ENCODE peak calls at places on chromosome 17, in nine cellular contexts. One of them, this sample, is unnamed.

GRCh38 chr17:78484300-78485159 is 92.7 kb downstream of the DNAH17 start:
- DNase-seq in transverse colon: peak; percentile 51
- DNase-seq in Caco-2: no peak
- DNase-seq in H1: no peak
- DNase-seq in ovary: no peak
- DNase-seq in A673: peak; percentile 72
- DNase-seq in stomach: peak; percentile 31
- DNase-seq in left lung: peak; percentile 90
- DNase-seq in IMR-90: no peak
- DNase-seq in this sample: peak; percentile 22

GRCh38 chr17:47066095-47066494 is 87.0 kb upstream of the RPRML start:
- DNase-seq in transverse colon: no peak
- DNase-seq in Caco-2: no peak
- DNase-seq in H1: no peak
- DNase-seq in ovary: no peak
- DNase-seq in A673: no peak
- DNase-seq in stomach: no peak
- DNase-seq in left lung: no peak
- DNase-seq in IMR-90: no peak
- DNase-seq in this sample: no peak

GRCh38 chr17:77604301-77605031 is 354.0 kb upstream of the TNRC6C start:
- DNase-seq in transverse colon: no peak
- DNase-seq in Caco-2: no peak
- DNase-seq in H1: no peak
- DNase-seq in ovary: no peak
- DNase-seq in A673: no peak
- DNase-seq in stomach: no peak
- DNase-seq in left lung: no peak
- DNase-seq in IMR-90: no peak
- DNase-seq in this sample: no peak

GRCh38 chr17:29640413-29640812 is 17.7 kb upstream of the CORO6 start:
- DNase-seq in transverse colon: no peak
- DNase-seq in Caco-2: no peak
- DNase-seq in H1: no peak
- DNase-seq in ovary: no peak
- DNase-seq in A673: peak; percentile 82
- DNase-seq in stomach: no peak
- DNase-seq in left lung: no peak
- DNase-seq in IMR-90: peak; percentile 74
- DNase-seq in this sample: no peak

GRCh38 chr17:57459286-57459915 is 203.1 kb downstream of the MSI2 start:
- DNase-seq in transverse colon: no peak
- DNase-seq in Caco-2: no peak
- DNase-seq in H1: no peak
- DNase-seq in ovary: no peak
- DNase-seq in A673: no peak
- DNase-seq in stomach: no peak
- DNase-seq in left lung: no peak
- DNase-seq in IMR-90: peak; percentile 82
- DNase-seq in this sample: peak; percentile 78

GRCh38 chr17:4585203-4585939 is 1.0 kb downstream of the SMTNL2 start:
- DNase-seq in transverse colon: no peak
- DNase-seq in Caco-2: peak; percentile 59
- DNase-seq in H1: no peak
- DNase-seq in ovary: no peak
- DNase-seq in A673: no peak
- DNase-seq in stomach: no peak
- DNase-seq in left lung: peak; percentile 65
- DNase-seq in IMR-90: no peak
- DNase-seq in this sample: no peak

GRCh38 chr17:59899099-59899498 is 6.2 kb downstream of the RPS6KB1 start:
- DNase-seq in transverse colon: no peak
- DNase-seq in Caco-2: no peak
- DNase-seq in H1: no peak
- DNase-seq in ovary: no peak
- DNase-seq in A673: peak; percentile 14
- DNase-seq in stomach: no peak
- DNase-seq in left lung: no peak
- DNase-seq in IMR-90: no peak
- DNase-seq in this sample: no peak

GRCh38 chr17:288802-289356 is 63.7 kb downstream of the RPH3AL start:
- DNase-seq in transverse colon: no peak
- DNase-seq in Caco-2: peak; percentile 16
- DNase-seq in H1: no peak
- DNase-seq in ovary: peak; percentile 9
- DNase-seq in A673: no peak
- DNase-seq in stomach: no peak
- DNase-seq in left lung: peak; percentile 15
- DNase-seq in IMR-90: no peak
- DNase-seq in this sample: no peak

GRCh38 chr17:20213429-20213828 is 204.3 kb downstream of the SPECC1 start:
- DNase-seq in transverse colon: no peak
- DNase-seq in Caco-2: no peak
- DNase-seq in H1: no peak
- DNase-seq in ovary: no peak
- DNase-seq in A673: no peak
- DNase-seq in stomach: peak; percentile 40
- DNase-seq in left lung: no peak
- DNase-seq in IMR-90: no peak
- DNase-seq in this sample: no peak

GRCh38 chr17:77365584-77366186 is 224.9 kb downstream of the SEC14L1 start:
- DNase-seq in transverse colon: peak; percentile 69
- DNase-seq in Caco-2: no peak
- DNase-seq in H1: no peak
- DNase-seq in ovary: peak; percentile 59
- DNase-seq in A673: peak; percentile 88
- DNase-seq in stomach: peak; percentile 79
- DNase-seq in left lung: no peak
- DNase-seq in IMR-90: peak; percentile 93
- DNase-seq in this sample: peak; percentile 85

GRCh38 chr17:65576939-65577338 is 15.5 kb upstream of the AXIN2 start:
- DNase-seq in transverse colon: peak; percentile 83
- DNase-seq in Caco-2: peak; percentile 87
- DNase-seq in H1: no peak
- DNase-seq in ovary: no peak
- DNase-seq in A673: no peak
- DNase-seq in stomach: no peak
- DNase-seq in left lung: no peak
- DNase-seq in IMR-90: no peak
- DNase-seq in this sample: no peak

GRCh38 chr17:72119963-72120877 is 600 bp upstream of the SOX9 start:
- DNase-seq in transverse colon: peak; percentile 53
- DNase-seq in Caco-2: peak; percentile 46
- DNase-seq in H1: no peak
- DNase-seq in ovary: no peak
- DNase-seq in A673: peak; percentile 83
- DNase-seq in stomach: peak; percentile 52
- DNase-seq in left lung: peak; percentile 74
- DNase-seq in IMR-90: peak; percentile 91
- DNase-seq in this sample: peak; percentile 64

GRCh38 chr17:79017546-79017945 is 6.4 kb upstream of the C1QTNF1 start:
- DNase-seq in transverse colon: no peak
- DNase-seq in Caco-2: peak; percentile 84
- DNase-seq in H1: no peak
- DNase-seq in ovary: no peak
- DNase-seq in A673: no peak
- DNase-seq in stomach: no peak
- DNase-seq in left lung: no peak
- DNase-seq in IMR-90: no peak
- DNase-seq in this sample: no peak

GRCh38 chr17:56833023-56833811 is 503 bp downstream of the C17orf67 start:
- DNase-seq in transverse colon: peak; percentile 75
- DNase-seq in Caco-2: peak; percentile 65
- DNase-seq in H1: peak; percentile 31
- DNase-seq in ovary: peak; percentile 66
- DNase-seq in A673: peak; percentile 70
- DNase-seq in stomach: peak; percentile 63
- DNase-seq in left lung: peak; percentile 93
- DNase-seq in IMR-90: peak; percentile 58
- DNase-seq in this sample: peak; percentile 51

GRCh38 chr17:14389656-14390055 is 88.8 kb downstream of the HS3ST3B1 start:
- DNase-seq in transverse colon: no peak
- DNase-seq in Caco-2: no peak
- DNase-seq in H1: no peak
- DNase-seq in ovary: no peak
- DNase-seq in A673: no peak
- DNase-seq in stomach: no peak
- DNase-seq in left lung: no peak
- DNase-seq in IMR-90: no peak
- DNase-seq in this sample: no peak

GRCh38 chr17:57629470-57629869 is 115.6 kb downstream of the CCDC182 start:
- DNase-seq in transverse colon: peak; percentile 46
- DNase-seq in Caco-2: no peak
- DNase-seq in H1: no peak
- DNase-seq in ovary: no peak
- DNase-seq in A673: no peak
- DNase-seq in stomach: no peak
- DNase-seq in left lung: peak; percentile 41
- DNase-seq in IMR-90: no peak
- DNase-seq in this sample: no peak

GRCh38 chr17:68103148-68103547 is 67.6 kb downstream of the KPNA2 start:
- DNase-seq in transverse colon: no peak
- DNase-seq in Caco-2: no peak
- DNase-seq in H1: no peak
- DNase-seq in ovary: no peak
- DNase-seq in A673: no peak
- DNase-seq in stomach: no peak
- DNase-seq in left lung: no peak
- DNase-seq in IMR-90: no peak
- DNase-seq in this sample: no peak

GRCh38 chr17:74223901-74224300 is 10.5 kb downstream of the TTYH2 start:
- DNase-seq in transverse colon: no peak
- DNase-seq in Caco-2: no peak
- DNase-seq in H1: no peak
- DNase-seq in ovary: no peak
- DNase-seq in A673: no peak
- DNase-seq in stomach: no peak
- DNase-seq in left lung: no peak
- DNase-seq in IMR-90: no peak
- DNase-seq in this sample: no peak

GRCh38 chr17:74222399-74222798 is 9.0 kb downstream of the TTYH2 start:
- DNase-seq in transverse colon: no peak
- DNase-seq in Caco-2: no peak
- DNase-seq in H1: no peak
- DNase-seq in ovary: no peak
- DNase-seq in A673: no peak
- DNase-seq in stomach: no peak
- DNase-seq in left lung: no peak
- DNase-seq in IMR-90: no peak
- DNase-seq in this sample: no peak

GRCh38 chr17:74219576-74220133 is 6.3 kb downstream of the TTYH2 start:
- DNase-seq in transverse colon: no peak
- DNase-seq in Caco-2: no peak
- DNase-seq in H1: no peak
- DNase-seq in ovary: no peak
- DNase-seq in A673: no peak
- DNase-seq in stomach: no peak
- DNase-seq in left lung: no peak
- DNase-seq in IMR-90: no peak
- DNase-seq in this sample: no peak

GRCh38 chr17:74218436-74218835 is 5.1 kb downstream of the TTYH2 start:
- DNase-seq in transverse colon: no peak
- DNase-seq in Caco-2: no peak
- DNase-seq in H1: no peak
- DNase-seq in ovary: no peak
- DNase-seq in A673: no peak
- DNase-seq in stomach: no peak
- DNase-seq in left lung: peak; percentile 61
- DNase-seq in IMR-90: no peak
- DNase-seq in this sample: no peak

GRCh38 chr17:74220966-74221814 is 7.8 kb downstream of the TTYH2 start:
- DNase-seq in transverse colon: no peak
- DNase-seq in Caco-2: no peak
- DNase-seq in H1: no peak
- DNase-seq in ovary: no peak
- DNase-seq in A673: no peak
- DNase-seq in stomach: no peak
- DNase-seq in left lung: no peak
- DNase-seq in IMR-90: no peak
- DNase-seq in this sample: no peak
- H3K4me1 ChIP-seq in transverse colon: no peaks in the 10 kb centered on the region
- H3K4me1 ChIP-seq in Caco-2: no peaks in the 10 kb centered on the region
- H3K4me1 ChIP-seq in H1: no peaks in the 10 kb centered on the region
- H3K4me1 ChIP-seq in ovary: no peaks in the 10 kb centered on the region
- H3K4me1 ChIP-seq in A673: peaks cover 5% of the 10 kb centered on the region
- H3K4me1 ChIP-seq in stomach: no peaks in the 10 kb centered on the region
- H3K4me1 ChIP-seq in left lung: no peaks in the 10 kb centered on the region
- H3K4me1 ChIP-seq in IMR-90: no peaks in the 10 kb centered on the region
- H3K4me1 ChIP-seq in this sample: peaks cover 2% of the 10 kb centered on the region

GRCh38 chr17:43719578-43719977 is 39.0 kb downstream of the SOST start:
- DNase-seq in transverse colon: no peak
- DNase-seq in Caco-2: no peak
- DNase-seq in H1: no peak
- DNase-seq in ovary: no peak
- DNase-seq in A673: no peak
- DNase-seq in stomach: no peak
- DNase-seq in left lung: no peak
- DNase-seq in IMR-90: no peak
- DNase-seq in this sample: no peak
- H3K4me1 ChIP-seq in transverse colon: peaks cover 5% of the 10 kb centered on the region
- H3K4me1 ChIP-seq in Caco-2: peaks cover 4% of the 10 kb centered on the region
- H3K4me1 ChIP-seq in H1: peaks cover 3% of the 10 kb centered on the region
- H3K4me1 ChIP-seq in ovary: no peaks in the 10 kb centered on the region
- H3K4me1 ChIP-seq in A673: no peaks in the 10 kb centered on the region
- H3K4me1 ChIP-seq in stomach: no peaks in the 10 kb centered on the region
- H3K4me1 ChIP-seq in left lung: peaks cover 24% of the 10 kb centered on the region
- H3K4me1 ChIP-seq in IMR-90: peaks cover 9% of the 10 kb centered on the region
- H3K4me1 ChIP-seq in this sample: peaks cover 34% of the 10 kb centered on the region

GRCh38 chr17:36935681-36936454 is 1.4 kb upstream of the LHX1 start:
- DNase-seq in transverse colon: no peak
- DNase-seq in Caco-2: no peak
- DNase-seq in H1: no peak
- DNase-seq in ovary: no peak
- DNase-seq in A673: no peak
- DNase-seq in stomach: no peak
- DNase-seq in left lung: no peak
- DNase-seq in IMR-90: no peak
- DNase-seq in this sample: no peak
- H3K4me1 ChIP-seq in transverse colon: peaks cover 70% of the 10 kb centered on the region
- H3K4me1 ChIP-seq in Caco-2: peaks cover 23% of the 10 kb centered on the region
- H3K4me1 ChIP-seq in H1: peaks cover 2% of the 10 kb centered on the region
- H3K4me1 ChIP-seq in ovary: peaks cover 16% of the 10 kb centered on the region
- H3K4me1 ChIP-seq in A673: peaks cover 16% of the 10 kb centered on the region
- H3K4me1 ChIP-seq in stomach: peaks cover 74% of the 10 kb centered on the region
- H3K4me1 ChIP-seq in left lung: peaks cover 71% of the 10 kb centered on the region
- H3K4me1 ChIP-seq in IMR-90: peaks cover 6% of the 10 kb centered on the region
- H3K4me1 ChIP-seq in this sample: peaks cover 2% of the 10 kb centered on the region

GRCh38 chr17:81563861-81564586 is 11.9 kb upstream of the FAAP100 start:
- DNase-seq in transverse colon: no peak
- DNase-seq in Caco-2: no peak
- DNase-seq in H1: no peak
- DNase-seq in ovary: no peak
- DNase-seq in A673: no peak
- DNase-seq in stomach: no peak
- DNase-seq in left lung: no peak
- DNase-seq in IMR-90: peak; percentile 64
- DNase-seq in this sample: no peak
- H3K4me1 ChIP-seq in transverse colon: peaks cover 36% of the 10 kb centered on the region
- H3K4me1 ChIP-seq in Caco-2: no peaks in the 10 kb centered on the region
- H3K4me1 ChIP-seq in H1: no peaks in the 10 kb centered on the region
- H3K4me1 ChIP-seq in ovary: peaks cover 10% of the 10 kb centered on the region
- H3K4me1 ChIP-seq in A673: peaks cover 59% of the 10 kb centered on the region
- H3K4me1 ChIP-seq in stomach: peaks cover 30% of the 10 kb centered on the region
- H3K4me1 ChIP-seq in left lung: peaks cover 87% of the 10 kb centered on the region
- H3K4me1 ChIP-seq in IMR-90: peaks cover 32% of the 10 kb centered on the region
- H3K4me1 ChIP-seq in this sample: peaks cover 18% of the 10 kb centered on the region